ENCODE peak calls at places on chromosomes 5 and 9, in five cellular contexts. U is GM23248, Q is breast epithelium, Z is aorta, I is fibroblast of the aortic adventitia. M is an unnamed sample.

GRCh38 chr9:92333288-92333634 is 7.5 kb downstream of the CENPP start:
- DNase-seq in Z (no peak), Q (no peak), I (no peak), U (no peak), M (no peak)

GRCh38 chr5:142655339-142656267 is 30.3 kb downstream of the FGF1 start:
- DNase-seq in Q (peak), Z (peak), U (peak), I (peak), M (peak)

GRCh38 chr9:131845286-131846011 is 105.6 kb upstream of the RAPGEF1 start:
- DNase-seq in Q (no peak), U (no peak), Z (no peak), I (no peak), M (no peak)

GRCh38 chr5:4627887-4628286 is 512.2 kb upstream of the ADAMTS16 start:
- DNase-seq in Q (no peak), Z (no peak), U (no peak), I (no peak), M (no peak)

GRCh38 chr9:135065151-135065550 is 22.3 kb upstream of the OLFM1 start:
- DNase-seq in I (no peak), Q (peak), Z (no peak), U (no peak), M (no peak)

GRCh38 chr5:163407034-163407652 is 30.3 kb upstream of the CCNG1 start:
- DNase-seq in I (peak), Z (no peak), U (peak), Q (no peak), M (peak)

GRCh38 chr9:123318961-123319421 is 37.0 kb upstream of the CRB2 start:
- DNase-seq in Q (no peak), Z (peak), U (no peak), I (peak), M (no peak)

GRCh38 chr5:114360816-114361723 is 800 bp upstream of the KCNN2 start:
- DNase-seq in U (no peak), Q (no peak), I (no peak), Z (no peak), M (no peak)

GRCh38 chr5:27316283-27316675 is 277.9 kb upstream of the CDH9 start:
- DNase-seq in Z (no peak), U (peak), Q (no peak), I (peak), M (peak)

GRCh38 chr5:176806137-176806536 is 4.2 kb upstream of the UNC5A start:
- DNase-seq in Z (no peak), Q (no peak), U (peak), I (no peak), M (peak)

GRCh38 chr9:4764033-4764432 is 23.0 kb upstream of the AK3 start:
- DNase-seq in Z (no peak), U (no peak), I (no peak), Q (no peak), M (no peak)

GRCh38 chr9:78236511-78236950 is 656 bp downstream of the CEP78 start:
- DNase-seq in Q (no peak), Z (no peak), I (no peak), U (peak), M (peak)

GRCh38 chr9:133173056-133173455 is 9.3 kb upstream of the GBGT1 start:
- DNase-seq in I (no peak), Q (no peak), Z (no peak), U (no peak), M (no peak)

GRCh38 chr9:99296375-99296951 is 74.4 kb downstream of the SEC61B start:
- DNase-seq in U (peak), I (no peak), Z (peak), Q (no peak), M (peak)

GRCh38 chr9:34884732-34885131 is 73.4 kb upstream of the PHF24 start:
- DNase-seq in U (no peak), Q (no peak), I (no peak), Z (no peak), M (no peak)

GRCh38 chr9:89179920-89180667 is 1.5 kb upstream of the SHC3 start:
- DNase-seq in I (peak), Z (peak), U (peak), Q (peak), M (peak)
- H3K4me3 ChIP-seq in I (peak), Z (peak), U (peak), Q (peak), M (peak)

GRCh38 chr9:36163840-36164175 is 5.4 kb upstream of the CCIN start:
- DNase-seq in Q (no peak), Z (no peak), I (peak), U (peak), M (peak)
- H3K4me3 ChIP-seq in Q (no peak), Z (no peak), I (no peak), U (no peak), M (no peak)

DNA sequence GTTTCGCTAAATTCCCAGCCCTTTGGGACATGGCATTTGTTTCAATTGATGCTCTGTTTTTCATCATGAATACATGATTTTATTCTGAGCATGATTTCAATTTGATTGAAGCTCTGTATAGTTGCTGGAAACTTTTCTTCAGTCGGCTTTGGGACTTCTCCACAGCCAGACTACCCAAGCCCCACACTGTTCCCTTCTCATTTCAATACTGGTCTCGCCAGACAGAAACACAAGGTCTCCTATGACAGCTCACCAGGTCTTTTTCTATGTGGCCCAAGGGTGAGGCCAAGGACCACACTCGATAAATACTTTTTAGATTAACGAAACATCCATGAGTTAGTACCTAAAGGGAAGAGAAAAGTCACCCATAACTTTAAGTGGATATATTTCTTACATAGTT is 132.2 kb downstream of the ARL15 start:
- DNase-seq in Z (no peak), U (no peak), I (no peak), Q (no peak), M (no peak)
- H3K4me3 ChIP-seq in Z (no peak), U (no peak), I (no peak), Q (no peak), M (no peak)

GRCh38 chr5:115542076-115542475 is 2.5 kb downstream of the FEM1C start:
- DNase-seq in I (no peak), Q (no peak), Z (no peak), U (peak), M (no peak)

GRCh38 chr5:115543931-115544370 is 624 bp downstream of the FEM1C start:
- DNase-seq in Z (peak), Q (peak), U (peak), I (peak), M (peak)

GRCh38 chr5:115542651-115543364 is 1.8 kb downstream of the FEM1C start:
- DNase-seq in Z (no peak), U (peak), I (no peak), Q (no peak), M (no peak)

GRCh38 chr5:115543365-115543700 is 1.2 kb downstream of the FEM1C start:
- DNase-seq in Z (no peak), I (no peak), U (peak), Q (no peak), M (no peak)

DNA sequence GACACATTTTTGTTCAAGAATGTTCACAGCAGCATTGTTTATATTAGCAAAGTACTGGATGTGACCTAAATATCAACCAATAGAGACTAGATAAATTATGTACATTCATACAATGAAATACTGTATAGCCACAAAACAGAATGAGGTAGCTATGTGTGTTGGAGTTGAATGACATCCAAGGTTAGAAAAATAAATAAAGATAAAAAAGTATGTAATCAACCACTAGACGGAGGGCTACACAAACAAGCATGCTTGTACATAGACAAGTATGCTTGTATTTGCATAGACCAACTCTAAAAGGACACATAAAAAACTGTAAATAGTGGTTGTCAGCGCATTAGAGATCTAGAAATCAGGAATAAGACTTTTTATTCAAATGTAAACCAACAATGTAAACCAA is 3.0 kb downstream of the FEM1C start:
- DNase-seq in I (no peak), U (peak), Z (no peak), Q (no peak), M (peak)
- H3K4me3 ChIP-seq in I (peak), U (peak), Z (peak), Q (peak), M (peak)

DNA sequence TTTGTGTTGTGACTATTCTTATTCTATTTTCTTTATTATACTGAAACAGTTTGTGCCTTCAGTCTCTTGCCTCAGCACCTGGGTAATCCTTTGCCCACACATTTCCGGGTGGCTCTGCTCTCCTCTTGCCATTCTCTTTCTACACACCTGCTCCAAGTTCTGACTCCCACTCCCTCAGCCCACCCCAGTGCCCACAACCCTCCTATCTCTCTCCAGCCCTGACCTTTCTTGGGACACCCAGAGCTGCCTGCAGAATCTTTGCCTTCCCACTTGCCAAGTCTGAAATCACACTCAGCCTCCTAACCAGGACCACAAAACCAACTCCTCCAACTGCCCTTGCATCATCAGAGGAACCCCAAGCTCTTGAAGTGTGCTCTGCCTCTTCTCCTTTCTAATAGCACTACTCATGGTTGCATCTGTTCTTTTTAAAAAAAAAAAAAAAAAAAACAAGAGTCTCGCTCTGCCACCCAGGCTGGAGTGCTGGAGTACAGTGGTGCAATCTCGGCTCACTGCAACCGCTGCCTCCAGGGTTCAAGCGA is 4.1 kb downstream of the SWI5 start:
- DNase-seq in U (no peak), Q (no peak), Z (no peak), I (no peak), M (no peak)
- H3K4me3 ChIP-seq in U (no peak), Q (no peak), Z (no peak), I (no peak), M (no peak)

GRCh38 chr5:17148481-17148880 is 69.0 kb upstream of the BASP1 start:
- DNase-seq in Z (no peak), I (no peak), U (no peak), Q (no peak), M (no peak)
- H3K4me3 ChIP-seq in Z (no peak), I (no peak), U (no peak), Q (no peak), M (no peak)

GRCh38 chr5:104734046-104734445 is 1171.5 kb upstream of the NUDT12 start:
- DNase-seq in I (no peak), U (no peak), Z (no peak), Q (no peak), M (no peak)

GRCh38 chr5:104739905-104740304 is 1177.3 kb upstream of the NUDT12 start:
- DNase-seq in Z (no peak), U (no peak), Q (no peak), I (no peak), M (no peak)

DNA sequence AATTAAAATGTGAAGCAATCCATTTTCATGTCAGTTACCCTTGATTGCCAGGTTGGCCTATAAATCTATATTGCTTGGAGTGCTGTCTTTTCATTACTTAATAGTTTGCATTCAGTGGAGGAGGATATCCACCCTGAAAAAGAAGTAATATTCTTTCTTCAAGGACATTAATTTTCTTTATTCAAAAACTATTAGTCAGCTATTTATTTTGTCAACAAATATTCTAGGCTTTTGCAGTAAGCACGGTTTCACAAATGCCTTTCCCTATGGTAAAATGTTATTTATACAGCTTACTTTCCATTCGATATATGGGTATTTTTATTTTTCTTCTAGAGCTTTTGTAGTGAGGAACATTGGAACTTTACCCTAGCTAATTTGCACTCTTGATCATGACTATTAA is 1176.9 kb upstream of the NUDT12 start:
- DNase-seq in Z (no peak), I (no peak), Q (no peak), U (no peak), M (no peak)
- H3K4me3 ChIP-seq in Z (no peak), I (no peak), Q (no peak), U (no peak), M (no peak)

GRCh38 chr9:101309139-101309538 is 75.7 kb downstream of the BAAT start:
- DNase-seq in Q (no peak), U (no peak), I (no peak), Z (no peak), M (no peak)

GRCh38 chr9:101315129-101315459 is 69.7 kb downstream of the BAAT start:
- DNase-seq in U (no peak), Q (no peak), Z (no peak), I (no peak), M (no peak)

GRCh38 chr9:101307524-101308213 is 77.1 kb downstream of the BAAT start:
- DNase-seq in U (no peak), I (no peak), Q (no peak), Z (no peak), M (no peak)

GRCh38 chr9:101312661-101313060 is 72.1 kb downstream of the BAAT start:
- DNase-seq in Q (no peak), U (no peak), I (no peak), Z (no peak), M (no peak)

DNA sequence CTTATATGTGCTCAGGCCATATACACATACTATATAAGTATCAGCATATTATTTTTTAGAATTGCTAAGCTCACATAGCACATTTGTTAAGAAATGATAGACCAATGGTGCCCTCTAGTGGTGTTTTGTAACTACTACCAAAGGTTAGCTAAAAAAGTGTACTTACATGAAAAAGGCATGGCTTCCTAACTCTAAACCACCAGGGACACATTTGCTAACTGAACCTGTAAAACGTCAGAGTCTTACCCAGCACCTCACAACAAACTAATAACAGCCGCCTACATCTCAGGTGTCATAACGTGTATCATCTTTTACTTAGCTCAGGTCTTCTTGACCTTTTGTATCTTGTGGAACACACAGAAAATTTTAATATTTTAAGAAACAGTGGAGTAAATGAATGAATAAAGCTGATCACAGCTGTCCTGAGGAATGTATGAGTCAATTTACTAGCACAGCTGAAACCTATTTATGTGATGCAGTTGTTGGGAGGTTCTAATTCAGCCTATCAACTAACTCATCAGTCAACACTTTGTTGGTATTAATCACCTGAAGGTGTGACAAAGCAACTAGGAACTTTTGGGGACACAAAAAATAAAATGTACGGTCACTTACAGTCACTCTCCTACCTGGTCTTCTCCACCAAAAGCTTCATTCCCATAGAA is 72.9 kb downstream of the BAAT start:
- DNase-seq in Q (no peak), U (peak), I (peak), Z (no peak), M (peak)
- H3K4me3 ChIP-seq in Q (no peak), U (no peak), I (no peak), Z (no peak), M (no peak)

DNA sequence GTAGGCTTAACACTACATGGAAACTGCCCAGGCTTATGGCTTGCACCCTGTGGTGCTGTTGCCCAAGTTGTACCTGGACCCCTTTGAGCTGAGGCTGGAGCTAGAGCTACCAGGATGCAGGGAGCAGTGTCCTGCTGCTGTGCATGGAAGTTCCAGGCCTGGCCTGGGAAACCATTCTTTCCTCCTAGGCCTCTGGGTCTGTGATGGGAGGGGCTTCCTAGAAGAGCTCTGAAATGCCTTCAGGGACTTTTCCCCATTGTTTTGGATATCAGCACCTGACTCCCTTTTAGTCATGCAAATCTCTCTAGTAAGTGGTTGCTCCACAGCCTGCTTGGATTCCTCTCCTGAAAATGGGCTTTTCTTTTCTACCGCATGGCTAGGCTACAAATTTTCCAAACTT is 7.9 kb upstream of the HRH2 start:
- DNase-seq in Z (no peak), I (no peak), Q (no peak), U (no peak), M (no peak)
- H3K4me3 ChIP-seq in Z (no peak), I (no peak), Q (no peak), U (no peak), M (no peak)